ENCODE peak calls at places on chromosomes 11 and 22, in four cellular contexts. Z is suprapubic skin, X is tibial artery, K is K562. O is an unnamed sample. For H3K27me3, the result is how much of the 10 kb centered on the place peaks cover.

GRCh38 chr11:86955674-86956522 is 703 bp upstream of the FZD4 start:
- DNase-seq in Z (peak), X (peak), K (peak), O (peak)

GRCh38 chr11:60183595-60184201 is 815 bp upstream of the MS4A6A start:
- DNase-seq in Z (no peak), X (peak), K (no peak), O (no peak)

GRCh38 chr11:73862971-73863370 is 13.7 kb downstream of the COA4 start:
- DNase-seq in Z (no peak), X (no peak), K (no peak), O (no peak)

GRCh38 chr11:63835156-63835540 is 3.8 kb upstream of the MARK2 start:
- DNase-seq in Z (no peak), X (no peak), K (no peak), O (no peak)

GRCh38 chr11:2882681-2883110 is 2.9 kb downstream of the CDKN1C start:
- DNase-seq in Z (no peak), X (no peak), K (no peak), O (peak)

GRCh38 chr11:14974723-14975587 is 2.8 kb upstream of the CALCA start:
- DNase-seq in Z (no peak), X (no peak), K (peak), O (peak)

GRCh38 chr11:46291441-46292143 is 14.1 kb downstream of the CREB3L1 start:
- DNase-seq in Z (no peak), X (no peak), K (no peak), O (peak)

GRCh38 chr11:118152552-118153471 is at the start of gene SCN4B:
- DNase-seq in Z (no peak), X (no peak), K (peak), O (peak)

GRCh38 chr11:18731949-18732821 is 6.2 kb upstream of the IGSF22 start:
- DNase-seq in Z (no peak), X (no peak), K (peak), O (peak)

GRCh38 chr11:36146437-36146836 is 142.8 kb downstream of the COMMD9 start:
- DNase-seq in Z (no peak), X (no peak), K (no peak), O (no peak)

GRCh38 chr11:8610532-8611116 is 16.6 kb upstream of the STK33 start:
- DNase-seq in Z (no peak), X (no peak), K (no peak), O (peak)

GRCh38 chr22:27561301-27561820 is 240.2 kb downstream of the MN1 start:
- DNase-seq in Z (no peak), X (no peak), K (no peak), O (no peak)

GRCh38 chr22:49021097-49021925 is 806.4 kb downstream of the BRD1 start:
- DNase-seq in Z (peak), X (peak), K (no peak), O (no peak)

GRCh38 chr11:17846852-17847453 is 112.4 kb downstream of the KCNC1 start:
- DNase-seq in Z (no peak), X (no peak), K (peak), O (peak)

GRCh38 chr11:119788096-119788883 is 59.3 kb upstream of the NECTIN1 start:
- DNase-seq in Z (no peak), X (peak), K (no peak), O (no peak)

GRCh38 chr11:122746050-122746478 is 90.5 kb downstream of the UBASH3B start:
- DNase-seq in Z (no peak), X (no peak), K (no peak), O (no peak)

GRCh38 chr11:102110761-102111010 is 439 bp downstream of the YAP1 start:
- DNase-seq in Z (peak), X (no peak), K (no peak), O (no peak)

GRCh38 chr11:96045622-96046456 is 121.9 kb upstream of the MTMR2 start:
- DNase-seq in Z (no peak), X (peak), K (no peak), O (peak)

GRCh38 chr11:75223954-75224643 is 16.5 kb upstream of the TPBGL start:
- DNase-seq in Z (no peak), X (no peak), K (peak), O (peak)

GRCh38 chr11:107928767-107929507 is 689 bp downstream of the RAB39A start:
- DNase-seq in Z (no peak), X (peak), K (no peak), O (peak)

GRCh38 chr22:30596886-30597285 is 5.2 kb upstream of the PES1 start:
- DNase-seq in Z (no peak), X (no peak), K (no peak), O (peak)

GRCh38 chr11:44858796-44859527 is 91.7 kb downstream of the TP53I11 start:
- DNase-seq in Z (no peak), X (no peak), K (no peak), O (peak)

GRCh38 chr11:93570759-93571413 is 27.7 kb upstream of the SMCO4 start:
- DNase-seq in Z (no peak), X (peak), K (no peak), O (no peak)

GRCh38 chr11:126079640-126080205 is 17.1 kb upstream of the CDON start:
- DNase-seq in Z (no peak), X (no peak), K (no peak), O (peak)

GRCh38 chr11:62958547-62959071 is 26.2 kb downstream of the SLC22A6 start:
- DNase-seq in Z (no peak), X (no peak), K (no peak), O (no peak)

GRCh38 chr22:30890689-30891442 is 77.7 kb downstream of the MORC2 start:
- DNase-seq in Z (peak), X (peak), K (peak), O (peak)

GRCh38 chr11:122264121-122264520 is 148.1 kb upstream of the BLID start:
- DNase-seq in Z (no peak), X (no peak), K (no peak), O (no peak)

GRCh38 chr11:76135491-76135890 is 70.8 kb downstream of the WNT11 start:
- DNase-seq in Z (no peak), X (no peak), K (no peak), O (no peak)

GRCh38 chr11:97732011-97732632 is 1288.6 kb upstream of the CNTN5 start:
- DNase-seq in Z (no peak), X (no peak), K (no peak), O (no peak)

GRCh38 chr11:10309163-10310093 is 4.6 kb downstream of the ADM start:
- DNase-seq in Z (peak), X (peak), K (peak), O (peak)

GRCh38 chr11:61071880-61072279 is 30.4 kb upstream of the CD5 start:
- DNase-seq in Z (no peak), X (peak), K (no peak), O (no peak)

GRCh38 chr11:130999086-130999485 is 82.8 kb upstream of the SNX19 start:
- DNase-seq in Z (no peak), X (no peak), K (no peak), O (no peak)

GRCh38 chr22:22061085-22062077 is 78.8 kb upstream of the TOP3B start:
- DNase-seq in Z (no peak), X (no peak), K (no peak), O (no peak)

GRCh38 chr22:29994941-29995340 is 85.3 kb upstream of the HORMAD2 start:
- DNase-seq in Z (no peak), X (no peak), K (no peak), O (no peak)

GRCh38 chr22:28955817-28956216 is 72.4 kb downstream of the ZNRF3 start:
- DNase-seq in Z (no peak), X (no peak), K (no peak), O (no peak)

DNA sequence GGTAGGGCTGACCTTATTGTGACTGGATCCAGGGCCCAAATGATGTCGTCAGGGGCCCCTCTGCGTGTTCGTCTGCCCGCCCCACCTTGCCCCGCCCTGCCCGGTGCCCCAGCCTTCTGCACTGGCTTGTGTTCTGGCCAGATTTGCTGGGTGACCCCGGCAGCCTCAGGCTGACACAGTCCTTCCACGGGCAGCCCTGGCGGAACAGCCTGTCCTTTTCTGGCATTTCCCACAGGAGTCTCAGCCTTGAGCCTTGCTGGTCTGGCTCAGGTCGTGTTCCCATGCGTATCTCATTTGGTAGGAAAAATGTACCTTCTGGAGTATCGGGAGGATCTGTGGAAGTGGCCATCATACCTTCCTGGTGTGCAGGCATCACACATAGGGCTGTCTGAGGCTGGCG is 31.0 kb downstream of the IGHMBP2 start:
- DNase-seq in Z (no peak), X (no peak), K (no peak), O (no peak)
- H3K27me3 ChIP-seq in Z (under half), X (under half), K (under half), O (under half)

GRCh38 chr11:128727320-128727719 is 33.4 kb downstream of the FLI1 start:
- DNase-seq in Z (no peak), X (no peak), K (no peak), O (no peak)

GRCh38 chr11:128724891-128725611 is 31.2 kb downstream of the FLI1 start:
- DNase-seq in Z (no peak), X (no peak), K (no peak), O (no peak)

GRCh38 chr11:128725630-128726461 is 32.0 kb downstream of the FLI1 start:
- DNase-seq in Z (no peak), X (no peak), K (no peak), O (no peak)

GRCh38 chr11:128727811-128728431 is 34.0 kb downstream of the FLI1 start:
- DNase-seq in Z (no peak), X (no peak), K (no peak), O (no peak)

GRCh38 chr11:128726464-128727139 is 32.7 kb downstream of the FLI1 start:
- DNase-seq in Z (no peak), X (no peak), K (no peak), O (no peak)
- H3K27me3 ChIP-seq in Z (under half), X (under half), K (under half), O (under half)

DNA sequence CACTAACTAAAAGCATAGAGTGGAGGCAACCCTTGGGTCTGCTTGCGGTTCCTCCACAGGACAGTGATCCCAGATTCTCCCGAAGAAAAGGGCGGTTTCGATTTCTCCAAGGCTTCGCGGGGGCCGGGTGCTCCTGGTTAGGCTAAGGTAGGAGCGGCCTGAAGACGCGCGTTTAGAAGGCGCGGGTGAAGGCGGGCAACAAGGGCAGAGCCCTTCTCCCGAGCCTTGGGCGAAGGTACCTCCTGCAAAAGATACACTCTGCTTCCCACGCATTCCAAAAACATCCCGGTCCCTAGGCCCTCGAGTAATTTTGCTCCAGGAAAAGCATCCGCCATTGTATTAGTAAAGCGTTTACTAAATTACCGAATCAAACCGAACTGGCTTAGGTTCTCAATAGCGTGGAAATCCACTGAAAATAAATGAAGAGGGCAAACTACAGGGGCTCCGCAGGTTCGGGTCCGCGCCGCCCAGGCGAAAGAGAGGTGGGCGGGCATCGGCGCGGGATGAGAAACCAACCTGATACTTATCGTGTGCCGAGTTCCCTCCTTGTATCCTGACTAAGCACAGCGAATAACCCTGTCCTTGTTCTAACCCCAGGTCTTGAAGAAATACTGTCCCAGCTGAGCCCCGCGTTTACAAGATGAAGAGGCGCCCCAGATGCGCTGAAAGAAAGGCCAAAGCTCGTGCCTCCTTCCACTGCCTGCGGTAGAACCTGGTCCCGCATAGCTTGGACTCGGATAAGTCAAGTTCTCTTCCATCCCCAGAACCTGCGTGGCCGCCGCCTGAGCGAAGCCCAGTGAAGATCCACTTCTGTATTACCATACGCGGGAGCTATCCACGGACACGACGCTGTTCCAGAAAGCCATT is 1.9 kb downstream of the WT1 start:
- DNase-seq in Z (no peak), X (no peak), K (no peak), O (peak)
- H3K27me3 ChIP-seq in Z (half or more), X (half or more), K (under half), O (half or more)

DNA sequence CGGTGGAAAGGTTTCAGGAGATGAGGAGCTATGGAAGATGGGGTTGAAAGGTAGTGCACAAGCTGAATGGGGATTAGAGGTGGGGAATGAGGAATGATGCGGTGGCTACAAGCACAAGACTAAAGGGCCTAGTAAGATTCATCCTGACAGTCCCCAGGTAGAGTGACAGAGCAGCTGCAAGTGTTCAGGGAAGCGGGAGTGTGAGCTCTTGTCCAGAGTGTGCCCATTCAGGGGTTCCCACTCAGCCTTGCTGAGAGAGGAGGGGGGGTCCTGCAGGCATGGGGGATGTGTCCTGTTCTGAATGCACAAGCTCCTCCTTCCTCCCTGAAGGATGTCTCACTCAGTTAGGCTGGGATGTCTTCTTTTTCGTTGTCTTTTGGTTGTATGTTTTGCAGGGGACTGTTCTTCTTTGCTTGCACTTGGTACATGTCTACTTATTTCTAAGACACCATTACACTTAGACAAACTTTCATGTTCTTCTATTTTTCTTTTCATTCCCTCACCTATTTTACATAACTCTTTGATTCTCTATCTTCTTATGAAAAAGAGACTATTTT is 25.8 kb upstream of the CLPB start:
- DNase-seq in Z (no peak), X (no peak), K (no peak), O (no peak)
- H3K27me3 ChIP-seq in Z (under half), X (under half), K (under half), O (under half)

GRCh38 chr11:124183045-124183444 is at the start of gene OR10D3:
- DNase-seq in Z (no peak), X (no peak), K (no peak), O (no peak)
- H3K27me3 ChIP-seq in Z (under half), X (under half), K (under half), O (under half)

GRCh38 chr11:12503886-12504285 is 126.5 kb downstream of the PARVA start:
- DNase-seq in Z (no peak), X (no peak), K (no peak), O (no peak)

GRCh38 chr11:12505183-12505582 is 127.8 kb downstream of the PARVA start:
- DNase-seq in Z (no peak), X (no peak), K (no peak), O (no peak)

GRCh38 chr11:12506502-12506921 is 129.1 kb downstream of the PARVA start:
- DNase-seq in Z (no peak), X (no peak), K (no peak), O (no peak)

GRCh38 chr11:12502041-12502440 is 124.7 kb downstream of the PARVA start:
- DNase-seq in Z (no peak), X (no peak), K (no peak), O (no peak)

GRCh38 chr11:12502950-12503579 is 125.7 kb downstream of the PARVA start:
- DNase-seq in Z (no peak), X (no peak), K (no peak), O (no peak)
- H3K27me3 ChIP-seq in Z (under half), X (under half), K (under half), O (under half)

GRCh38 chr22:37416389-37416788 is 10.9 kb downstream of the ELFN2 start:
- DNase-seq in Z (no peak), X (no peak), K (no peak), O (no peak)
- H3K27me3 ChIP-seq in Z (half or more), X (half or more), K (under half), O (under half)

DNA sequence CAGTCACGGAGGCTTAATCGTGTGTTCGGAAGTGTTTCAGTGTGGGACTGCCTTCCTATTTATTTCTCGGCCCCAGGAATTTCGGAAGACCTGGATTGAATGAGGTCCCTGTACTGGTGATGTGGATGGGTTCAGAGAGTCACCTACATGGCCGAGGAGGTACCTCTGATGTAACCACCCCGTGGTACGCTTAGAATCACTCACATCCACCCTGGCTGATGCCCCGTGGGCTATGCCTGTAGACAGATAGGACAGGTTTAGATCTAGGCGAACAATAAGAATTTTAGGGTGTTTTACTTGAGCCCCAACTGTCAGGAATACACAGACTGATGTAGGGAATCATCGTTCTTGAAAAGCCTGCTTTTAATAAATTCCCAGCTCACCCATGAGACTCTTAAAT is 2.0 kb downstream of the MPPED1 start:
- DNase-seq in Z (no peak), X (no peak), K (no peak), O (no peak)
- H3K27me3 ChIP-seq in Z (half or more), X (half or more), K (under half), O (under half)

GRCh38 chr11:313787-314547 is at the start of gene IFITM1:
- DNase-seq in Z (peak), X (no peak), K (no peak), O (peak)
- H3K27me3 ChIP-seq in Z (under half), X (under half), K (under half), O (under half)

GRCh38 chr22:19615001-19615461 is 90.8 kb upstream of the CLDN5 start:
- DNase-seq in Z (no peak), X (no peak), K (no peak), O (no peak)

GRCh38 chr22:19614546-19614884 is 90.3 kb upstream of the CLDN5 start:
- DNase-seq in Z (no peak), X (no peak), K (no peak), O (no peak)

GRCh38 chr22:19611590-19611989 is 87.4 kb upstream of the CLDN5 start:
- DNase-seq in Z (no peak), X (no peak), K (no peak), O (no peak)

GRCh38 chr22:19610518-19611253 is 86.5 kb upstream of the CLDN5 start:
- DNase-seq in Z (no peak), X (no peak), K (no peak), O (peak)

GRCh38 chr22:19612866-19613572 is 88.8 kb upstream of the CLDN5 start:
- DNase-seq in Z (no peak), X (no peak), K (no peak), O (no peak)
- H3K27me3 ChIP-seq in Z (under half), X (under half), K (half or more), O (under half)

O was measured in GM23338.